ENCODE peak calls at places on chromosomes 1 and 21, in six cellular contexts. U is NCI-H2029, G is NCI-H187 treated with DMSO at 0.1 percent for 48 hours, K is neural crest cell, X is activated T-cell treated with anti-CD3 and anti-CD28 coated beads for 48 hours, H is dorsolateral prefrontal cortex. M is an unnamed sample.

GRCh38 chr1:164772635-164773034 is 213.7 kb downstream of the PBX1 start:
- DNase-seq in U (peak; percentile 75), G (peak; percentile 52), K (no peak), X (no peak), H (no peak), M (no peak)

GRCh38 chr1:54754045-54754444 is 10.3 kb downstream of the PARS2 start:
- DNase-seq in U (no peak), G (no peak), K (no peak), X (no peak), H (no peak), M (no peak)

GRCh38 chr1:247184254-247184653 is 12.4 kb upstream of the ZNF124 start:
- DNase-seq in U (no peak), G (no peak), K (no peak), X (no peak), H (no peak), M (no peak)

GRCh38 chr21:36471254-36471723 is 8.6 kb downstream of the CLDN14 start:
- DNase-seq in U (no peak), G (no peak), K (no peak), X (no peak), H (no peak), M (no peak)

GRCh38 chr1:205933672-205934618 is 9.3 kb downstream of the SLC26A9 start:
- DNase-seq in U (no peak), G (no peak), K (no peak), X (no peak), H (peak; percentile 44), M (no peak)

GRCh38 chr1:97877307-97877706 is 43.5 kb downstream of the DPYD start:
- DNase-seq in U (no peak), G (no peak), K (no peak), X (no peak), H (no peak), M (no peak)

GRCh38 chr1:78911956-78912880 is 94.3 kb downstream of the ADGRL4 start:
- DNase-seq in U (no peak), G (no peak), K (no peak), X (no peak), H (no peak), M (no peak)

GRCh38 chr1:110309768-110310167 is 29.4 kb upstream of the RBM15 start:
- DNase-seq in U (no peak), G (no peak), K (no peak), X (no peak), H (no peak), M (no peak)

GRCh38 chr1:52420713-52421112 is 16.3 kb downstream of the PRPF38A start:
- DNase-seq in U (no peak), G (no peak), K (no peak), X (no peak), H (no peak), M (no peak)

GRCh38 chr1:67831850-67832513 is 1.3 kb downstream of the GNG12 start:
- DNase-seq in U (peak; percentile 52), G (no peak), K (peak; percentile 38), X (no peak), H (no peak), M (no peak)

GRCh38 chr1:200873671-200874397 is 1.1 kb downstream of the GPR25 start:
- DNase-seq in U (no peak), G (no peak), K (no peak), X (no peak), H (no peak), M (no peak)

GRCh38 chr1:242205622-242206489 is 207.0 kb upstream of the MAP1LC3C start:
- DNase-seq in U (no peak), G (no peak), K (no peak), X (no peak), H (peak; percentile 60), M (no peak)

GRCh38 chr1:201696217-201696761 is 132.7 kb upstream of the IPO9 start:
- DNase-seq in U (peak; percentile 37), G (no peak), K (no peak), X (no peak), H (peak; percentile 87), M (no peak)

GRCh38 chr1:180857947-180858768 is 54.5 kb upstream of the KIAA1614 start:
- DNase-seq in U (no peak), G (no peak), K (no peak), X (no peak), H (no peak), M (no peak)

GRCh38 chr1:228830185-228830953 is 95.1 kb downstream of the RHOU start:
- DNase-seq in U (no peak), G (no peak), K (no peak), X (no peak), H (peak; percentile 63), M (no peak)

GRCh38 chr21:37342046-37342632 is 24.4 kb upstream of the DYRK1A start:
- DNase-seq in U (no peak), G (no peak), K (no peak), X (no peak), H (no peak), M (no peak)

GRCh38 chr21:32916522-32917099 is 109.1 kb upstream of the OLIG2 start:
- DNase-seq in U (no peak), G (no peak), K (no peak), X (no peak), H (no peak), M (peak; percentile 66)

GRCh38 chr1:25810341-25811299 is 9.1 kb upstream of the MTFR1L start:
- DNase-seq in U (peak; percentile 33), G (no peak), K (peak; percentile 90), X (peak; percentile 73), H (peak; percentile 78), M (peak; percentile 90)

GRCh38 chr1:117181630-117182041 is 29.1 kb downstream of the VTCN1 start:
- DNase-seq in U (no peak), G (no peak), K (no peak), X (no peak), H (no peak), M (no peak)

GRCh38 chr1:156875067-156875615 is 14.5 kb downstream of the NTRK1 start:
- DNase-seq in U (no peak), G (no peak), K (no peak), X (no peak), H (no peak), M (no peak)

GRCh38 chr1:65525297-65526048 is 105.0 kb downstream of the LEPR start:
- DNase-seq in U (no peak), G (no peak), K (peak; percentile 6), X (no peak), H (no peak), M (no peak)

GRCh38 chr1:5747428-5748285 is 244.6 kb downstream of the NPHP4 start:
- DNase-seq in U (peak; percentile 22), G (no peak), K (no peak), X (no peak), H (peak; percentile 5), M (no peak)

GRCh38 chr21:35349378-35350080 is 300.4 kb upstream of the RUNX1 start:
- DNase-seq in U (no peak), G (no peak), K (no peak), X (no peak), H (no peak), M (no peak)